ENCODE peak calls at places on chromosomes 13 and 19, in six cellular contexts. D is caudate nucleus, S is IMR-90, H is WERI-Rb-1, M is skeletal muscle cell, O is NCI-H2029. A is an unnamed sample.

GRCh38 chr13:24700539-24700938 is 20.3 kb downstream of the ATP12A start:
- DNase-seq in D (no peak), S (no peak), H (no peak), M (no peak), O (no peak), A (no peak)

GRCh38 chr13:36130542-36131214 is 504 bp downstream of the DCLK1 start:
- DNase-seq in D (no peak), S (no peak), H (peak; percentile 46), M (no peak), O (no peak), A (no peak)

GRCh38 chr13:25276748-25277147 is 10.5 kb downstream of the MTMR6 start:
- DNase-seq in D (no peak), S (peak; percentile 65), H (no peak), M (no peak), O (no peak), A (no peak)

GRCh38 chr19:48836089-48837017 is at the start of gene HSD17B14:
- DNase-seq in D (peak; percentile 19), S (no peak), H (peak; percentile 64), M (no peak), O (no peak), A (no peak)

GRCh38 chr13:112819111-112819510 is 129.3 kb downstream of the ATP11A start:
- DNase-seq in D (no peak), S (no peak), H (no peak), M (no peak), O (no peak), A (no peak)

GRCh38 chr13:42615691-42616090 is 41.7 kb downstream of the TNFSF11 start:
- DNase-seq in D (no peak), S (peak; percentile 18), H (no peak), M (no peak), O (no peak), A (no peak)

GRCh38 chr13:113413898-113414282 is 39.4 kb downstream of the ADPRHL1 start:
- DNase-seq in D (no peak), S (no peak), H (no peak), M (no peak), O (no peak), A (no peak)

GRCh38 chr19:31461814-31462539 is 112.7 kb upstream of the TSHZ3 start:
- DNase-seq in D (no peak), S (no peak), H (no peak), M (no peak), O (no peak), A (no peak)

GRCh38 chr19:8528500-8528899 is 14.5 kb upstream of the ZNF414 start:
- DNase-seq in D (no peak), S (no peak), H (no peak), M (no peak), O (no peak), A (no peak)

GRCh38 chr19:3832001-3832400 is 36.8 kb downstream of the ZFR2 start:
- DNase-seq in D (no peak), S (no peak), H (no peak), M (no peak), O (no peak), A (no peak)

GRCh38 chr13:43546821-43547220 is 240.0 kb downstream of the ENOX1 start:
- DNase-seq in D (no peak), S (no peak), H (peak; percentile 47), M (no peak), O (no peak), A (no peak)

GRCh38 chr13:23599083-23599925 is 29.1 kb downstream of the TNFRSF19 start:
- DNase-seq in D (no peak), S (no peak), H (no peak), M (no peak), O (no peak), A (no peak)

GRCh38 chr13:36332986-36333385 is 13.2 kb downstream of the SPART start:
- DNase-seq in D (no peak), S (peak; percentile 59), H (no peak), M (no peak), O (no peak), A (no peak)

GRCh38 chr19:48490980-48491792 is 20.4 kb downstream of the LMTK3 start:
- DNase-seq in D (no peak), S (no peak), H (peak; percentile 70), M (no peak), O (peak; percentile 49), A (no peak)

GRCh38 chr19:40502647-40503046 is 35.8 kb downstream of the SPTBN4 start:
- DNase-seq in D (no peak), S (no peak), H (no peak), M (no peak), O (no peak), A (no peak)

GRCh38 chr13:109146912-109147624 is 517.7 kb downstream of the MYO16 start:
- DNase-seq in D (no peak), S (peak; percentile 89), H (no peak), M (peak; percentile 87), O (no peak), A (no peak)

GRCh38 chr19:49845433-49845832 is 5.5 kb upstream of the PTOV1 start:
- DNase-seq in D (no peak), S (peak; percentile 42), H (no peak), M (no peak), O (no peak), A (no peak)

GRCh38 chr13:50850445-50850844 is 7.0 kb upstream of the DLEU7 start:
- DNase-seq in D (no peak), S (no peak), H (no peak), M (no peak), O (no peak), A (no peak)

GRCh38 chr19:41883821-41884733 is 1.1 kb downstream of the ARHGEF1 start:
- DNase-seq in D (peak; percentile 91), S (peak; percentile 96), H (peak; percentile 97), M (peak; percentile 90), O (peak; percentile 97), A (peak; percentile 69)

GRCh38 chr19:18674616-18675015 is 8.9 kb upstream of the CRTC1 start:
- DNase-seq in D (no peak), S (peak; percentile 14), H (no peak), M (no peak), O (peak; percentile 66), A (no peak)

A was measured in kidney epithelial cell.